ENCODE peak calls at places on chromosomes 11 and 22, in four cellular contexts. One of them, this sample, is unnamed. For H3K9me1, the result is how much of the 10 kb centered on the place peaks cover.

GRCh38 chr11:62245271-62245753 is 3.3 kb downstream of the SCGB1D2 start:
- DNase-seq in IMR-90: peak
- DNase-seq in endothelial cell of umbilical vein: peak
- DNase-seq in K562: peak
- DNase-seq in this sample: no peak

GRCh38 chr22:31228425-31228824 is 16.3 kb downstream of the LIMK2 start:
- DNase-seq in IMR-90: no peak
- DNase-seq in endothelial cell of umbilical vein: no peak
- DNase-seq in K562: no peak
- DNase-seq in this sample: no peak

GRCh38 chr22:50483556-50483955 is 2.2 kb downstream of the ADM2 start:
- DNase-seq in IMR-90: no peak
- DNase-seq in endothelial cell of umbilical vein: no peak
- DNase-seq in K562: no peak
- DNase-seq in this sample: no peak

GRCh38 chr11:78841451-78842060 is 266.9 kb upstream of the NARS2 start:
- DNase-seq in IMR-90: peak
- DNase-seq in endothelial cell of umbilical vein: no peak
- DNase-seq in K562: no peak
- DNase-seq in this sample: no peak

GRCh38 chr22:49954991-49955580 is 5.5 kb upstream of the PIM3 start:
- DNase-seq in IMR-90: no peak
- DNase-seq in endothelial cell of umbilical vein: no peak
- DNase-seq in K562: no peak
- DNase-seq in this sample: no peak

GRCh38 chr22:29567338-29567737 is 13.6 kb downstream of the NIPSNAP1 start:
- DNase-seq in IMR-90: no peak
- DNase-seq in endothelial cell of umbilical vein: no peak
- DNase-seq in K562: no peak
- DNase-seq in this sample: no peak

GRCh38 chr11:114367244-114367957 is 32.9 kb downstream of the C11orf71 start:
- DNase-seq in IMR-90: no peak
- DNase-seq in endothelial cell of umbilical vein: no peak
- DNase-seq in K562: no peak
- DNase-seq in this sample: no peak

GRCh38 chr11:103844327-103845215 is 191.9 kb upstream of the DDI1 start:
- DNase-seq in IMR-90: no peak
- DNase-seq in endothelial cell of umbilical vein: no peak
- DNase-seq in K562: no peak
- DNase-seq in this sample: no peak

GRCh38 chr11:67304511-67305113 is 1.3 kb downstream of the SSH3 start:
- DNase-seq in IMR-90: no peak
- DNase-seq in endothelial cell of umbilical vein: no peak
- DNase-seq in K562: no peak
- DNase-seq in this sample: no peak

GRCh38 chr11:46345131-46345597 is 2.1 kb upstream of the DGKZ start:
- DNase-seq in IMR-90: no peak
- DNase-seq in endothelial cell of umbilical vein: peak
- DNase-seq in K562: no peak
- DNase-seq in this sample: peak

GRCh38 chr22:44520695-44521094 is 22.7 kb upstream of the RTL6 start:
- DNase-seq in IMR-90: peak
- DNase-seq in endothelial cell of umbilical vein: no peak
- DNase-seq in K562: no peak
- DNase-seq in this sample: no peak

GRCh38 chr11:42251984-42252383 is 792.5 kb upstream of the LRRC4C start:
- DNase-seq in IMR-90: no peak
- DNase-seq in endothelial cell of umbilical vein: peak
- DNase-seq in K562: no peak
- DNase-seq in this sample: no peak

GRCh38 chr11:47318166-47318565 is 34.3 kb downstream of the MYBPC3 start:
- DNase-seq in IMR-90: no peak
- DNase-seq in endothelial cell of umbilical vein: no peak
- DNase-seq in K562: no peak
- DNase-seq in this sample: no peak

GRCh38 chr11:57668467-57668890 is 565 bp downstream of the ZDHHC5 start:
- DNase-seq in IMR-90: no peak
- DNase-seq in endothelial cell of umbilical vein: peak
- DNase-seq in K562: no peak
- DNase-seq in this sample: no peak

GRCh38 chr11:93128574-93128973 is 69.2 kb downstream of the SLC36A4 start:
- DNase-seq in IMR-90: no peak
- DNase-seq in endothelial cell of umbilical vein: no peak
- DNase-seq in K562: no peak
- DNase-seq in this sample: no peak

GRCh38 chr22:21710156-21710555 is 25.4 kb downstream of the YPEL1 start:
- DNase-seq in IMR-90: peak
- DNase-seq in endothelial cell of umbilical vein: no peak
- DNase-seq in K562: no peak
- DNase-seq in this sample: no peak

GRCh38 chr22:26922804-26923203 is 265.4 kb downstream of the MIAT start:
- DNase-seq in IMR-90: no peak
- DNase-seq in endothelial cell of umbilical vein: no peak
- DNase-seq in K562: peak
- DNase-seq in this sample: no peak

GRCh38 chr11:76610871-76611475 is 59.6 kb downstream of the LRRC32 start:
- DNase-seq in IMR-90: no peak
- DNase-seq in endothelial cell of umbilical vein: no peak
- DNase-seq in K562: no peak
- DNase-seq in this sample: no peak

GRCh38 chr11:114354076-114354475 is 46.2 kb downstream of the C11orf71 start:
- DNase-seq in IMR-90: peak
- DNase-seq in endothelial cell of umbilical vein: peak
- DNase-seq in K562: peak
- DNase-seq in this sample: peak

GRCh38 chr22:22863001-22863400 is 24.6 kb upstream of the IGLL5 start:
- DNase-seq in IMR-90: no peak
- DNase-seq in endothelial cell of umbilical vein: no peak
- DNase-seq in K562: no peak
- DNase-seq in this sample: no peak

GRCh38 chr11:116510886-116511650 is 261.7 kb downstream of the BUD13 start:
- DNase-seq in IMR-90: no peak
- DNase-seq in endothelial cell of umbilical vein: no peak
- DNase-seq in K562: no peak
- DNase-seq in this sample: no peak

GRCh38 chr22:37063436-37064420 is 12.2 kb downstream of the KCTD17 start:
- DNase-seq in IMR-90: no peak
- DNase-seq in endothelial cell of umbilical vein: no peak
- DNase-seq in K562: no peak
- DNase-seq in this sample: no peak

GRCh38 chr11:26112190-26112715 is 219.7 kb upstream of the ANO3 start:
- DNase-seq in IMR-90: no peak
- DNase-seq in endothelial cell of umbilical vein: no peak
- DNase-seq in K562: no peak
- DNase-seq in this sample: no peak

GRCh38 chr11:2097356-2097997 is 41.7 kb downstream of the IGF2 start:
- DNase-seq in IMR-90: peak
- DNase-seq in endothelial cell of umbilical vein: peak
- DNase-seq in K562: peak
- DNase-seq in this sample: no peak

GRCh38 chr11:18067372-18067771 is 21.3 kb upstream of the TPH1 start:
- DNase-seq in IMR-90: no peak
- DNase-seq in endothelial cell of umbilical vein: no peak
- DNase-seq in K562: no peak
- DNase-seq in this sample: no peak

GRCh38 chr11:13260196-13260962 is 17.2 kb upstream of the BMAL1 start:
- DNase-seq in IMR-90: no peak
- DNase-seq in endothelial cell of umbilical vein: no peak
- DNase-seq in K562: no peak
- DNase-seq in this sample: peak

GRCh38 chr11:12170984-12171383 is 60.6 kb downstream of the MICAL2 start:
- DNase-seq in IMR-90: peak
- DNase-seq in endothelial cell of umbilical vein: no peak
- DNase-seq in K562: no peak
- DNase-seq in this sample: no peak

GRCh38 chr11:16217631-16218030 is 138.7 kb downstream of the SOX6 start:
- DNase-seq in IMR-90: peak
- DNase-seq in endothelial cell of umbilical vein: no peak
- DNase-seq in K562: no peak
- DNase-seq in this sample: no peak

GRCh38 chr11:16216831-16217230 is 139.5 kb downstream of the SOX6 start:
- DNase-seq in IMR-90: no peak
- DNase-seq in endothelial cell of umbilical vein: no peak
- DNase-seq in K562: no peak
- DNase-seq in this sample: no peak

GRCh38 chr11:16211407-16211806 is 144.9 kb downstream of the SOX6 start:
- DNase-seq in IMR-90: no peak
- DNase-seq in endothelial cell of umbilical vein: no peak
- DNase-seq in K562: no peak
- DNase-seq in this sample: no peak

GRCh38 chr11:16215352-16215751 is 141.0 kb downstream of the SOX6 start:
- DNase-seq in IMR-90: no peak
- DNase-seq in endothelial cell of umbilical vein: no peak
- DNase-seq in K562: no peak
- DNase-seq in this sample: no peak
- H3K9me1 ChIP-seq in IMR-90: under half
- H3K9me1 ChIP-seq in endothelial cell of umbilical vein: under half
- H3K9me1 ChIP-seq in K562: under half
- H3K9me1 ChIP-seq in this sample: under half

DNA sequence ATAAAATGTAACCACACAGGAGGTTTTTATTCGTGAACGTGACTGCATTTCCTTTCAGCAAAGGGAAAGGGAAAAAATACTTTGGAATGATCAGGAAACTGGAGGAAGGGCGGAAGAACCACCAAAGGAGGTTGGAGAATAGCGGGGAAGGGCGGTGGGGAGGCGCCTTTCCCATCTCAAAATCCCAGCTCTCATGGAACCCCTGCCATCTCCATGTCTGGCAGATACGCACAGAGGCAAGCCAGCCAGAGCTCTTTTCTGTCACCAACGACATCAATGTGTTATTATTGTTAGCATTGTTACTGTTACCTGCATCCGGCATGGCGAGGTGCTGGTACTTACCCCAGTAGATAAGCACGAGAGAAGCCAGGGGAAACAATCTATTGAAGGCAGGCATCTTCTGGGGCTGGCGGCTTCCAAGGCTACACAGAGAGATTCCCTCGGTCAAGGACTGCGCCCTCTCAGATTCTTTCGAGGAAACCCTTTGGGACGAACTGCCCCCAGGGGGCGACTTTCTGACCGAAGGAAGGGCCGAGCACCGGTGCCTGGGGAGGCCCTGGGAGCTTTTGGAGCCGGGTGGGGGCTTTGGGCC is 923 bp downstream of the SCN3B start:
- DNase-seq in IMR-90: no peak
- DNase-seq in endothelial cell of umbilical vein: no peak
- DNase-seq in K562: no peak
- DNase-seq in this sample: no peak
- H3K4me2 ChIP-seq in IMR-90: no peak
- H3K4me2 ChIP-seq in endothelial cell of umbilical vein: peak
- H3K4me2 ChIP-seq in K562: peak
- H3K4me2 ChIP-seq in this sample: peak

GRCh38 chr22:47767403-47767802 is 1005.0 kb downstream of the TBC1D22A start:
- DNase-seq in IMR-90: no peak
- DNase-seq in endothelial cell of umbilical vein: no peak
- DNase-seq in K562: no peak
- DNase-seq in this sample: peak

GRCh38 chr22:47765757-47766156 is 1003.3 kb downstream of the TBC1D22A start:
- DNase-seq in IMR-90: no peak
- DNase-seq in endothelial cell of umbilical vein: no peak
- DNase-seq in K562: no peak
- DNase-seq in this sample: no peak

GRCh38 chr22:47772864-47773263 is 1010.4 kb downstream of the TBC1D22A start:
- DNase-seq in IMR-90: no peak
- DNase-seq in endothelial cell of umbilical vein: no peak
- DNase-seq in K562: no peak
- DNase-seq in this sample: no peak

GRCh38 chr22:47769652-47770051 is 1007.2 kb downstream of the TBC1D22A start:
- DNase-seq in IMR-90: no peak
- DNase-seq in endothelial cell of umbilical vein: no peak
- DNase-seq in K562: no peak
- DNase-seq in this sample: no peak

GRCh38 chr22:47768027-47768426 is 1005.6 kb downstream of the TBC1D22A start:
- DNase-seq in IMR-90: no peak
- DNase-seq in endothelial cell of umbilical vein: no peak
- DNase-seq in K562: no peak
- DNase-seq in this sample: no peak
- H3K9me1 ChIP-seq in IMR-90: under half
- H3K9me1 ChIP-seq in endothelial cell of umbilical vein: under half
- H3K9me1 ChIP-seq in K562: under half
- H3K9me1 ChIP-seq in this sample: under half

GRCh38 chr11:109818303-109818702 is 274.9 kb upstream of the ZC3H12C start:
- DNase-seq in IMR-90: no peak
- DNase-seq in endothelial cell of umbilical vein: no peak
- DNase-seq in K562: no peak
- DNase-seq in this sample: no peak
- H3K4me2 ChIP-seq in IMR-90: no peak
- H3K4me2 ChIP-seq in endothelial cell of umbilical vein: no peak
- H3K4me2 ChIP-seq in K562: no peak
- H3K4me2 ChIP-seq in this sample: no peak

This sample was measured in keratinocyte.